ENCODE peak calls at places on chromosome 4, in six cellular contexts. Z is spleen, C is A549, S is adrenal gland, O is H9, K is right lobe of liver. R is an unnamed sample.

GRCh38 chr4:148004228-148004813 is 272.4 kb downstream of the ARHGAP10 start:
- DNase-seq in Z (no peak), C (no peak), S (no peak), O (no peak), K (no peak), R (no peak)

GRCh38 chr4:155675709-155676429 is 9.2 kb downstream of the GUCY1A1 start:
- DNase-seq in Z (no peak), C (no peak), S (no peak), O (no peak), K (no peak), R (no peak)

GRCh38 chr4:107683873-107684272 is 36.2 kb downstream of the PAPSS1 start:
- DNase-seq in Z (no peak), C (no peak), S (no peak), O (no peak), K (no peak), R (no peak)

GRCh38 chr4:24042094-24042493 is 152.2 kb upstream of the PPARGC1A start:
- DNase-seq in Z (no peak), C (no peak), S (no peak), O (no peak), K (no peak), R (no peak)

GRCh38 chr4:153593166-153593565 is 90.9 kb upstream of the TLR2 start:
- DNase-seq in Z (no peak), C (no peak), S (no peak), O (no peak), K (no peak), R (no peak)

GRCh38 chr4:90317785-90318184 is 190.6 kb downstream of the CCSER1 start:
- DNase-seq in Z (no peak), C (no peak), S (no peak), O (no peak), K (no peak), R (no peak)

GRCh38 chr4:109931318-109931717 is 18.6 kb downstream of the EGF start:
- DNase-seq in Z (no peak), C (no peak), S (no peak), O (no peak), K (no peak), R (no peak)

GRCh38 chr4:38177792-38178665 is 217.8 kb downstream of the PTTG2 start:
- DNase-seq in Z (peak; percentile 86), C (no peak), S (peak; percentile 46), O (no peak), K (peak; percentile 83), R (peak; percentile 91)

GRCh38 chr4:3517731-3518510 is 14.3 kb downstream of the LRPAP1 start:
- DNase-seq in Z (peak; percentile 70), C (no peak), S (no peak), O (no peak), K (peak; percentile 46), R (peak; percentile 45)

GRCh38 chr4:184355857-184356256 is 118.5 kb downstream of the IRF2 start:
- DNase-seq in Z (no peak), C (no peak), S (no peak), O (peak; percentile 1), K (no peak), R (no peak)
- H3K4me1 ChIP-seq in Z (peaks cover 34% of the 10 kb centered on the region), C (peaks cover 7% of the 10 kb centered on the region), S (peaks cover 9% of the 10 kb centered on the region), O (no peaks in the 10 kb centered on the region), K (peaks cover 35% of the 10 kb centered on the region), R (peaks cover 20% of the 10 kb centered on the region)

DNA sequence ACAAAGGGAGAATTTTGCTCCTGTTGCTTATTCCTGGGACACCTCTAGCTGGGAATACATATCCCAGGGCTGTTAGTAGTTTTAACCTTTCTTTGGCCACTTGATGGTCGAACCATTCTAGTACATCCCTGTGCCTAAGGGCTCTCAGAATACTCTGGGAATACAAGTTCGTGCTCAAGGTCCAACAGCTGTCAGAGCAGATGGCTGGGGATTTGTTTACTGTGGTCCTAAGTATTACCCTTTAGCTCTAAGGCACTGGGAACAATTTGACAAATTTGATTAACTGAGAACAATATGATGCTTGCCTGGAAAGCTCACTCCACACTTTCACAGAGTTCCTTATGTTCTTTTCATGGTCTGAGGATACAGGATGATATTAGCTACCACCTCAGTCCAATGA is 47.3 kb upstream of the PHOX2B start:
- DNase-seq in Z (no peak), C (no peak), S (no peak), O (no peak), K (no peak), R (no peak)
- H3K27ac ChIP-seq in Z (no peak overlapping the region), C (no peak overlapping the region), S (no peak overlapping the region), O (no peak overlapping the region), K (no peak overlapping the region), R (no peak overlapping the region)

DNA sequence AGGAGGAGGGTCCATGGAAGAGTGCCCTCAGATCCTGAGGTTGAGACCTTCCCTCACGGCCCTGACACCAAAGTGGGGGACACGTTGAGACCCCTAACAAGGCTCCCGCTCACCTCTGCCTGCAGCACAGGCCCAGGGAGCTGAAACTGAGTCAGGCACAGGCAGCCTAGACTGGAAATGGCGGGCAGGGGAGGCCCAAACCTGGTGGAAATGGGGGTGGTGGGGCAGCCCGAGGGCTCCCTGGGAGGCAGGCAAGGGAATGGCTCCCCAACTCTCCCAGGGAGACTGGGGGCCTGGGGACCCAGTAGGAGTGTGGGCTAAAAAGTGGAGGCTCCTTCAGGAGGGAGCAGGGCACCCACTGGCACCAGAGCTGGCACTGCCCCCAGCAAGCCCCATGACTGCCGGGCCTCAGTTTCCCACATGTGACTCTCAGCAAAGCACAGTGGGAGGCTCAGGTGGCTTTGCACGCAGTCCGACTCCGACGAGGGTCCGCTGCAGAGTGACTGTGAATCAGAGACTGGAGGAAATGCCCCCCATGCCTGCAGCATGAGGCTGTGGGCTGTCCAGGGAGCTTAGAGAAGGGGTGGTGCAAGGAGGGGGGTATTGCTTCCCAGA is 5.9 kb downstream of the NKX1-1 start:
- DNase-seq in Z (no peak), C (no peak), S (no peak), O (no peak), K (peak; percentile 27), R (peak; percentile 14)
- H3K9me3 ChIP-seq in Z (peaks cover 15% of the 10 kb centered on the region), C (no peaks in the 10 kb centered on the region), S (no peaks in the 10 kb centered on the region), O (peaks cover 6% of the 10 kb centered on the region), K (no peaks in the 10 kb centered on the region), R (no peaks in the 10 kb centered on the region)

GRCh38 chr4:137543650-137544049 is 11.4 kb upstream of the PCDH18 start:
- DNase-seq in Z (no peak), C (no peak), S (no peak), O (no peak), K (no peak), R (no peak)

GRCh38 chr4:137540356-137540755 is 8.1 kb upstream of the PCDH18 start:
- DNase-seq in Z (no peak), C (no peak), S (no peak), O (no peak), K (no peak), R (no peak)

GRCh38 chr4:137543198-137543597 is 10.9 kb upstream of the PCDH18 start:
- DNase-seq in Z (no peak), C (no peak), S (no peak), O (peak; percentile 87), K (no peak), R (no peak)

GRCh38 chr4:137541866-137542648 is 9.8 kb upstream of the PCDH18 start:
- DNase-seq in Z (no peak), C (no peak), S (no peak), O (no peak), K (no peak), R (no peak)

DNA sequence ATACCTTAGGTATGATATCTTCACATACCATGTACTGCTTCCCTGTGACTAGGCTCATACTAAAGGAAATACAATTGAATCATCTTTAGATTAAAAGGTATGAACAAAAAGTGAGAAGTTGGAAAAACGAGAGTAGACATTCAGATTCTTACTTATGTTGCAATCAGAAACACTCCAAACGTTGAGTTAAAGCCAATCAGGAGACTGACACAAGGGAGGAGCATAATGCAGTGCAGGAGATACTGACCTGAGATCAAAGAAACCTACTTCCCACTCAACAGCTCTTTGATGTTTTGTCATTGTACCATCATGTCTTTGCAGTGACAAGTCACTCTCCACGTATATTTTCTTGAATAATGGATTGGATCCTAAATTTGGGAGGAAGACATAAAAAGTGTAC is 8.9 kb upstream of the PCDH18 start:
- DNase-seq in Z (no peak), C (no peak), S (no peak), O (no peak), K (no peak), R (no peak)
- H3K4me1 ChIP-seq in Z (no peaks in the 10 kb centered on the region), C (no peaks in the 10 kb centered on the region), S (no peaks in the 10 kb centered on the region), O (peaks cover 16% of the 10 kb centered on the region), K (no peaks in the 10 kb centered on the region), R (no peaks in the 10 kb centered on the region)

GRCh38 chr4:88660446-88661294 is 37.0 kb downstream of the NAP1L5 start:
- DNase-seq in Z (no peak), C (no peak), S (no peak), O (no peak), K (no peak), R (no peak)
- H3K27ac ChIP-seq in Z (no peak overlapping the region), C (peak overlapping the region; percentile 56), S (no peak overlapping the region), O (no peak overlapping the region), K (peak overlapping the region; percentile 10), R (no peak overlapping the region)

GRCh38 chr4:172683016-172683415 is 485.6 kb upstream of the GALNT7 start:
- DNase-seq in Z (no peak), C (no peak), S (no peak), O (no peak), K (no peak), R (no peak)
- H3K9me3 ChIP-seq in Z (no peaks in the 10 kb centered on the region), C (no peaks in the 10 kb centered on the region), S (no peaks in the 10 kb centered on the region), O (no peaks in the 10 kb centered on the region), K (no peaks in the 10 kb centered on the region), R (no peaks in the 10 kb centered on the region)

GRCh38 chr4:53477038-53477565 is 99.7 kb downstream of the FIP1L1 start:
- DNase-seq in Z (no peak), C (no peak), S (no peak), O (peak; percentile 48), K (no peak), R (no peak)
- H3K4me1 ChIP-seq in Z (no peaks in the 10 kb centered on the region), C (peaks cover 15% of the 10 kb centered on the region), S (no peaks in the 10 kb centered on the region), O (peaks cover 7% of the 10 kb centered on the region), K (no peaks in the 10 kb centered on the region), R (no peaks in the 10 kb centered on the region)

GRCh38 chr4:100796333-100796732 is 278.5 kb upstream of the EMCN start:
- DNase-seq in Z (no peak), C (no peak), S (no peak), O (no peak), K (no peak), R (no peak)

GRCh38 chr4:100797791-100798190 is 280.0 kb upstream of the EMCN start:
- DNase-seq in Z (no peak), C (no peak), S (no peak), O (no peak), K (no peak), R (no peak)

GRCh38 chr4:100799767-100800539 is 282.1 kb upstream of the EMCN start:
- DNase-seq in Z (no peak), C (no peak), S (no peak), O (no peak), K (no peak), R (no peak)

GRCh38 chr4:100797356-100797755 is 279.5 kb upstream of the EMCN start:
- DNase-seq in Z (no peak), C (no peak), S (no peak), O (no peak), K (no peak), R (no peak)

GRCh38 chr4:100795581-100795980 is 277.8 kb upstream of the EMCN start:
- DNase-seq in Z (no peak), C (no peak), S (no peak), O (no peak), K (no peak), R (no peak)
- H3K27ac ChIP-seq in Z (no peak overlapping the region), C (no peak overlapping the region), S (no peak overlapping the region), O (no peak overlapping the region), K (no peak overlapping the region), R (no peak overlapping the region)

DNA sequence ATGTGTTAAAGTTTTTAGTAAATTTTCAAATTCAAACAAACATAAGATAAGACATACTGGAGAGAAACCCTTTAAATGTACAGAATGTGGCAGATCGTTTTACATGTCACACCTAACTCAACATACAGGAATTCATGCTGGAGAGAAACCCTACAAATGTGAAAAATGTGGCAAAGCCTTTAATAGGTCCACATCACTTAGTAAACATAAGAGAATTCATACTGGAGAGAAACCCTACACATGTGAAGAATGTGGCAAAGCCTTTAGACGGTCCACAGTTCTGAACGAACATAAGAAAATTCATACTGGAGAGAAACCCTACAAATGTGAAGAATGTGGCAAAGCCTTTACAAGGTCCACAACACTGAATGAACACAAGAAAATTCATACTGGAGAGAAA is 32.8 kb downstream of the ZNF595 start:
- DNase-seq in Z (no peak), C (no peak), S (no peak), O (no peak), K (no peak), R (no peak)
- H3K9me3 ChIP-seq in Z (peaks cover 100% of the 10 kb centered on the region), C (peaks cover 86% of the 10 kb centered on the region), S (peaks cover 91% of the 10 kb centered on the region), O (peaks cover 60% of the 10 kb centered on the region), K (no peaks in the 10 kb centered on the region), R (peaks cover 100% of the 10 kb centered on the region)

R was measured in lower lobe of right lung.